ENCODE peak calls at places on chromosomes 7 and 10, in seven cellular contexts. E is EL; G is HFFc6; M is GF-D8; D is activated naive CD8-positive, alpha-beta T cell treated with anti-CD3 and anti-CD28 coated beads, Interleukin-2, amount 50 U/mL, for 16 hours; J is ELR; R is stimulated activated CD4-positive, alpha-beta T cell treated with anti-CD3 and anti-CD28 coated beads, Interleukin-12 subunit alpha, Interleukin-12 subunit beta, amount 100 ng/mL, for 4 hours. L is an unnamed sample.

GRCh38 chr10:71745659-71746250 is 26.2 kb upstream of the C10orf105 start:
- DNase-seq in E (no peak), G (no peak), M (no peak), D (no peak), J (no peak), R (no peak), L (no peak)

GRCh38 chr10:79202188-79203013 is 133.6 kb downstream of the ZMIZ1 start:
- DNase-seq in E (peak), G (no peak), M (peak), D (no peak), J (peak), R (peak), L (peak)

GRCh38 chr10:21329995-21330627 is 195.4 kb downstream of the SKIDA1 start:
- DNase-seq in E (peak), G (peak), M (no peak), D (no peak), J (peak), R (no peak), L (peak)

GRCh38 chr7:85176197-85176596 is 10.7 kb downstream of the SEMA3D start:
- DNase-seq in E (peak), G (no peak), M (no peak), D (no peak), J (peak), R (no peak), L (peak)

GRCh38 chr10:105258674-105259065 is 617.6 kb downstream of the SORCS3 start:
- DNase-seq in E (no peak), G (no peak), M (no peak), D (no peak), J (no peak), R (no peak), L (no peak)

GRCh38 chr7:134547738-134548054 is 1.2 kb upstream of the AKR1B15 start:
- DNase-seq in E (peak), G (peak), M (no peak), D (no peak), J (peak), R (no peak), L (peak)

GRCh38 chr10:23422003-23422411 is 16.9 kb upstream of the OTUD1 start:
- DNase-seq in E (peak), G (no peak), M (no peak), D (no peak), J (no peak), R (no peak), L (no peak)

GRCh38 chr10:11757820-11758463 is 15.8 kb downstream of the ECHDC3 start:
- DNase-seq in E (peak), G (peak), M (peak), D (peak), J (peak), R (peak), L (peak)

GRCh38 chr10:48447356-48448215 is 141.1 kb downstream of the MAPK8 start:
- DNase-seq in E (no peak), G (no peak), M (no peak), D (no peak), J (no peak), R (no peak), L (no peak)

GRCh38 chr7:98211676-98212531 is 665 bp downstream of the BHLHA15 start:
- DNase-seq in E (no peak), G (no peak), M (no peak), D (no peak), J (no peak), R (no peak), L (no peak)

GRCh38 chr10:636769-637168 is 52.7 kb downstream of the DIP2C start:
- DNase-seq in E (no peak), G (no peak), M (no peak), D (no peak), J (no peak), R (no peak), L (no peak)

GRCh38 chr7:57203161-57203791 is 71.0 kb upstream of the ZNF479 start:
- DNase-seq in E (no peak), G (no peak), M (no peak), D (no peak), J (no peak), R (no peak), L (no peak)

GRCh38 chr7:95608344-95609173 is 12.2 kb upstream of the PDK4 start:
- DNase-seq in E (peak), G (peak), M (peak), D (no peak), J (peak), R (no peak), L (peak)

GRCh38 chr7:50329775-50330174 is 25.3 kb downstream of the IKZF1 start:
- DNase-seq in E (no peak), G (no peak), M (no peak), D (no peak), J (no peak), R (no peak), L (no peak)

GRCh38 chr10:129808092-129808983 is 155.7 kb downstream of the EBF3 start:
- DNase-seq in E (no peak), G (no peak), M (no peak), D (no peak), J (no peak), R (no peak), L (no peak)

GRCh38 chr7:105046414-105046813 is 32.4 kb downstream of the KMT2E start:
- DNase-seq in E (peak), G (peak), M (no peak), D (no peak), J (peak), R (no peak), L (peak)

GRCh38 chr7:123220396-123220795 is 20.6 kb upstream of the SLC13A1 start:
- DNase-seq in E (no peak), G (no peak), M (no peak), D (no peak), J (no peak), R (no peak), L (no peak)

GRCh38 chr7:133887459-133887858 is 239.7 kb upstream of the LRGUK start:
- DNase-seq in E (peak), G (peak), M (no peak), D (no peak), J (peak), R (no peak), L (no peak)

GRCh38 chr7:116089293-116089692 is 58.7 kb upstream of the TFEC start:
- DNase-seq in E (no peak), G (no peak), M (no peak), D (no peak), J (peak), R (no peak), L (peak)

GRCh38 chr10:31620236-31621151 is 301.5 kb downstream of the ZEB1 start:
- DNase-seq in E (peak), G (peak), M (no peak), D (no peak), J (peak), R (no peak), L (no peak)

GRCh38 chr7:116524609-116525297 is at the start of gene CAV1:
- DNase-seq in E (peak), G (peak), M (no peak), D (no peak), J (peak), R (peak), L (peak)

GRCh38 chr10:70985824-70986336 is 97.5 kb upstream of the PCBD1 start:
- DNase-seq in E (no peak), G (no peak), M (no peak), D (no peak), J (no peak), R (no peak), L (no peak)

GRCh38 chr7:29806131-29806792 is at the start of gene WIPF3:
- DNase-seq in E (no peak), G (no peak), M (no peak), D (no peak), J (no peak), R (no peak), L (peak)

GRCh38 chr7:157444011-157444842 is 107.4 kb downstream of the DNAJB6 start:
- DNase-seq in E (no peak), G (no peak), M (no peak), D (no peak), J (no peak), R (no peak), L (no peak)

GRCh38 chr7:75623390-75624133 is 115.2 kb downstream of the HIP1 start:
- DNase-seq in E (no peak), G (no peak), M (no peak), D (no peak), J (no peak), R (no peak), L (peak)

GRCh38 chr10:62744136-62744535 is 60.4 kb upstream of the ADO start:
- DNase-seq in E (peak), G (peak), M (no peak), D (no peak), J (peak), R (no peak), L (peak)

GRCh38 chr7:139589474-139589873 is 66.0 kb downstream of the CLEC2L start:
- DNase-seq in E (no peak), G (no peak), M (no peak), D (no peak), J (no peak), R (no peak), L (no peak)

GRCh38 chr7:111092406-111093160 is 1.7 kb downstream of the LRRN3 start:
- DNase-seq in E (no peak), G (no peak), M (no peak), D (no peak), J (no peak), R (no peak), L (no peak)

GRCh38 chr7:99539213-99539811 is 12.6 kb downstream of the FAM200A start:
- DNase-seq in E (no peak), G (no peak), M (no peak), D (no peak), J (no peak), R (no peak), L (no peak)

GRCh38 chr10:58588673-58589265 is 76.1 kb downstream of the BICC1 start:
- DNase-seq in E (no peak), G (no peak), M (no peak), D (no peak), J (no peak), R (no peak), L (no peak)

GRCh38 chr10:17227367-17228080 is 517 bp upstream of the VIM start:
- DNase-seq in E (no peak), G (no peak), M (peak), D (no peak), J (peak), R (no peak), L (peak)